ENCODE peak calls at places on chromosome 1, in seven cellular contexts. Q is IMR-90; F is choroid plexus epithelial cell; V is amniotic stem cell; B is HEK293T; L is heart left ventricle; I is activated naive CD8-positive, alpha-beta T cell treated with anti-CD3 and anti-CD28 coated beads for 36 hours. P is an unnamed sample.

GRCh38 chr1:24964811-24965570 is 34.9 kb upstream of the RUNX3 start:
- DNase-seq in Q (peak), F (peak), V (no peak), B (no peak), L (peak), I (peak), P (no peak)

GRCh38 chr1:89633745-89634625 is 1.1 kb downstream of the LRRC8C start:
- DNase-seq in Q (peak), F (peak), V (peak), B (peak), L (peak), I (no peak), P (no peak)

GRCh38 chr1:38296047-38296446 is 249.5 kb upstream of the POU3F1 start:
- DNase-seq in Q (no peak), F (no peak), V (no peak), B (no peak), L (no peak), I (no peak), P (no peak)

GRCh38 chr1:94037392-94038229 is 83.3 kb downstream of the ABCA4 start:
- DNase-seq in Q (no peak), F (no peak), V (no peak), B (no peak), L (no peak), I (no peak), P (no peak)

GRCh38 chr1:156657161-156657970 is 15.4 kb downstream of the BCAN start:
- DNase-seq in Q (peak), F (peak), V (no peak), B (peak), L (peak), I (peak), P (no peak)

GRCh38 chr1:4622821-4623220 is 31.6 kb upstream of the AJAP1 start:
- DNase-seq in Q (no peak), F (no peak), V (no peak), B (no peak), L (no peak), I (no peak), P (no peak)

GRCh38 chr1:93556291-93556690 is 108.4 kb downstream of the FNBP1L start:
- DNase-seq in Q (no peak), F (no peak), V (no peak), B (no peak), L (no peak), I (no peak), P (no peak)

GRCh38 chr1:166170726-166171125 is 3.9 kb upstream of the FAM78B start:
- DNase-seq in Q (no peak), F (no peak), V (no peak), B (no peak), L (no peak), I (no peak), P (no peak)

GRCh38 chr1:34113362-34113761 is 51.7 kb downstream of the CSMD2 start:
- DNase-seq in Q (no peak), F (no peak), V (no peak), B (no peak), L (no peak), I (no peak), P (peak)

GRCh38 chr1:26853156-26853555 is 9.8 kb upstream of the SFN start:
- DNase-seq in Q (peak), F (peak), V (peak), B (peak), L (peak), I (peak), P (no peak)

GRCh38 chr1:191901651-191902050 is 256.6 kb upstream of the RGS18 start:
- DNase-seq in Q (no peak), F (no peak), V (no peak), B (no peak), L (no peak), I (no peak), P (no peak)

GRCh38 chr1:174209347-174210187 is 50.2 kb downstream of the RABGAP1L start:
- DNase-seq in Q (no peak), F (no peak), V (no peak), B (no peak), L (no peak), I (peak), P (no peak)

P was measured in iPS DF 6.9.